ENCODE peak calls at places on chromosomes 13 and 19, in six cellular contexts. H, C, P, D, G and Q are unnamed samples.

GRCh38 chr13:95956589-95957148 is 96.5 kb downstream of the UGGT2 start:
- DNase-seq in C (no peak), G (no peak), P (no peak), H (no peak), D (no peak), Q (no peak)

GRCh38 chr13:25682221-25682620 is 310.4 kb downstream of the ATP8A2 start:
- DNase-seq in H (no peak), P (no peak), C (no peak), D (no peak), G (no peak), Q (no peak)

GRCh38 chr13:95749545-95749944 is 72.6 kb downstream of the DNAJC3 start:
- DNase-seq in P (no peak), H (no peak), D (no peak), C (no peak), G (no peak), Q (no peak)

GRCh38 chr19:12913011-12913561 is 6.0 kb downstream of the SYCE2 start:
- DNase-seq in D (peak; percentile 89), H (no peak), P (peak; percentile 79), G (no peak), C (peak; percentile 96), Q (peak; percentile 100)

GRCh38 chr13:47109028-47109427 is 212.2 kb upstream of the HTR2A start:
- DNase-seq in P (peak; percentile 32), H (no peak), G (no peak), C (no peak), D (no peak), Q (no peak)

GRCh38 chr13:113152894-113153809 is 5.3 kb upstream of the PROZ start:
- DNase-seq in G (peak; percentile 18), P (no peak), D (no peak), H (no peak), C (peak; percentile 62), Q (peak; percentile 80)

GRCh38 chr19:41195675-41196497 is 2.9 kb downstream of the CYP2S1 start:
- DNase-seq in D (no peak), P (no peak), C (no peak), G (no peak), H (no peak), Q (no peak)

GRCh38 chr19:42540071-42540553 is 11.8 kb upstream of the CEACAM1 start:
- DNase-seq in H (no peak), D (no peak), C (peak; percentile 7), G (no peak), P (no peak), Q (peak; percentile 89)

GRCh38 chr13:24215732-24216131 is 55.2 kb downstream of the SPATA13 start:
- DNase-seq in H (no peak), G (no peak), C (no peak), P (no peak), D (no peak), Q (peak; percentile 51)

GRCh38 chr13:19172647-19173030 is 9.0 kb downstream of the TUBA3C start:
- DNase-seq in G (no peak), H (no peak), D (no peak), P (no peak), C (no peak), Q (no peak)

GRCh38 chr19:35710784-35711723 is 6.7 kb downstream of the ZBTB32 start:
- DNase-seq in D (no peak), G (peak; percentile 84), P (no peak), C (no peak), H (no peak), Q (no peak)

GRCh38 chr19:31226536-31226935 is 122.7 kb downstream of the TSHZ3 start:
- DNase-seq in H (no peak), P (no peak), D (no peak), C (no peak), G (no peak), Q (no peak)

GRCh38 chr19:38266981-38267597 is 2.7 kb downstream of the SPINT2 start:
- DNase-seq in P (no peak), C (no peak), D (no peak), H (no peak), G (no peak), Q (peak; percentile 57)

GRCh38 chr13:44142540-44142867 is 231.1 kb upstream of the SERP2 start:
- DNase-seq in G (no peak), C (no peak), D (no peak), P (peak; percentile 49), H (no peak), Q (peak; percentile 34)

GRCh38 chr19:17654993-17655392 is 33.2 kb downstream of the UNC13A start:
- DNase-seq in C (peak; percentile 44), H (no peak), P (no peak), D (peak; percentile 27), G (no peak), Q (peak; percentile 55)

GRCh38 chr19:33348301-33349010 is 25.1 kb upstream of the CEBPG start:
- DNase-seq in G (no peak), P (no peak), D (no peak), C (no peak), H (no peak), Q (no peak)

GRCh38 chr13:65594255-65594654 is 1635.9 kb downstream of the PCDH9 start:
- DNase-seq in C (no peak), P (no peak), D (no peak), G (no peak), H (no peak), Q (no peak)

GRCh38 chr13:30726192-30726591 is 9.2 kb upstream of the ALOX5AP start:
- DNase-seq in G (no peak), C (no peak), P (no peak), H (no peak), D (no peak), Q (no peak)

GRCh38 chr19:41999071-41999877 is 5.2 kb upstream of the ATP1A3 start:
- DNase-seq in G (peak; percentile 22), C (no peak), D (no peak), P (no peak), H (no peak), Q (peak; percentile 59)